ENCODE peak calls at places on chromosome 6, in eight cellular contexts. D, N, M, U, Z, G, A and F are unnamed samples.

GRCh38 chr6:44650495-44650894 is 263.0 kb downstream of the CDC5L start:
- DNase-seq in D (no peak), N (no peak), M (no peak), U (no peak), Z (no peak), G (no peak), A (no peak), F (no peak)

GRCh38 chr6:169117663-169118062 is 136.0 kb downstream of the THBS2 start:
- DNase-seq in D (no peak), N (no peak), M (no peak), U (no peak), Z (no peak), G (no peak), A (no peak), F (no peak)

GRCh38 chr6:7542065-7542877 is 800 bp downstream of the DSP start:
- DNase-seq in D (peak; percentile 3), N (no peak), M (no peak), U (no peak), Z (peak; percentile 69), G (peak; percentile 29), A (no peak), F (peak; percentile 7)

GRCh38 chr6:56593801-56594318 is 48.8 kb downstream of the DST start:
- DNase-seq in D (no peak), N (peak; percentile 89), M (peak; percentile 6), U (peak; percentile 12), Z (no peak), G (peak; percentile 80), A (no peak), F (no peak)

GRCh38 chr6:25635886-25636317 is 16.1 kb upstream of the SCGN start:
- DNase-seq in D (no peak), N (no peak), M (no peak), U (no peak), Z (no peak), G (no peak), A (no peak), F (no peak)

GRCh38 chr6:46925563-46926253 is 4.0 kb upstream of the ADGRF5 start:
- DNase-seq in D (peak; percentile 60), N (no peak), M (peak; percentile 92), U (peak; percentile 95), Z (no peak), G (no peak), A (peak; percentile 71), F (peak; percentile 75)

GRCh38 chr6:1100269-1100668 is 211.6 kb upstream of the FOXQ1 start:
- DNase-seq in D (no peak), N (no peak), M (no peak), U (no peak), Z (no peak), G (no peak), A (no peak), F (no peak)

GRCh38 chr6:157215702-157216101 is 107.6 kb downstream of the TMEM242 start:
- DNase-seq in D (no peak), N (no peak), M (no peak), U (no peak), Z (no peak), G (no peak), A (no peak), F (no peak)

GRCh38 chr6:46059608-46060007 is 43.9 kb upstream of the CLIC5 start:
- DNase-seq in D (no peak), N (no peak), M (peak; percentile 40), U (peak; percentile 44), Z (no peak), G (no peak), A (no peak), F (no peak)

GRCh38 chr6:169386431-169387057 is 132.9 kb upstream of the THBS2 start:
- DNase-seq in D (peak; percentile 26), N (no peak), M (peak; percentile 63), U (peak; percentile 31), Z (no peak), G (no peak), A (no peak), F (no peak)

GRCh38 chr6:137115653-137116052 is 57.8 kb downstream of the IL22RA2 start:
- DNase-seq in D (no peak), N (no peak), M (no peak), U (no peak), Z (no peak), G (no peak), A (no peak), F (peak; percentile 14)

GRCh38 chr6:16700202-16700997 is 60.9 kb downstream of the ATXN1 start:
- DNase-seq in D (peak; percentile 43), N (no peak), M (peak; percentile 36), U (peak; percentile 26), Z (peak; percentile 12), G (peak; percentile 26), A (no peak), F (peak; percentile 32)

GRCh38 chr6:111791415-111791814 is 81.8 kb downstream of the FYN start:
- DNase-seq in D (no peak), N (no peak), M (peak; percentile 54), U (peak; percentile 50), Z (no peak), G (no peak), A (no peak), F (no peak)

GRCh38 chr6:145415616-145416015 is 319.7 kb downstream of the EPM2A start:
- DNase-seq in D (no peak), N (no peak), M (no peak), U (no peak), Z (no peak), G (no peak), A (no peak), F (no peak)

GRCh38 chr6:170193326-170193821 is 97.5 kb downstream of the DLL1 start:
- DNase-seq in D (no peak), N (no peak), M (no peak), U (no peak), Z (no peak), G (no peak), A (no peak), F (no peak)

GRCh38 chr6:116145786-116146675 is 20.1 kb upstream of the COL10A1 start:
- DNase-seq in D (peak; percentile 32), N (no peak), M (peak; percentile 32), U (peak; percentile 36), Z (no peak), G (no peak), A (no peak), F (peak; percentile 81)

DNA sequence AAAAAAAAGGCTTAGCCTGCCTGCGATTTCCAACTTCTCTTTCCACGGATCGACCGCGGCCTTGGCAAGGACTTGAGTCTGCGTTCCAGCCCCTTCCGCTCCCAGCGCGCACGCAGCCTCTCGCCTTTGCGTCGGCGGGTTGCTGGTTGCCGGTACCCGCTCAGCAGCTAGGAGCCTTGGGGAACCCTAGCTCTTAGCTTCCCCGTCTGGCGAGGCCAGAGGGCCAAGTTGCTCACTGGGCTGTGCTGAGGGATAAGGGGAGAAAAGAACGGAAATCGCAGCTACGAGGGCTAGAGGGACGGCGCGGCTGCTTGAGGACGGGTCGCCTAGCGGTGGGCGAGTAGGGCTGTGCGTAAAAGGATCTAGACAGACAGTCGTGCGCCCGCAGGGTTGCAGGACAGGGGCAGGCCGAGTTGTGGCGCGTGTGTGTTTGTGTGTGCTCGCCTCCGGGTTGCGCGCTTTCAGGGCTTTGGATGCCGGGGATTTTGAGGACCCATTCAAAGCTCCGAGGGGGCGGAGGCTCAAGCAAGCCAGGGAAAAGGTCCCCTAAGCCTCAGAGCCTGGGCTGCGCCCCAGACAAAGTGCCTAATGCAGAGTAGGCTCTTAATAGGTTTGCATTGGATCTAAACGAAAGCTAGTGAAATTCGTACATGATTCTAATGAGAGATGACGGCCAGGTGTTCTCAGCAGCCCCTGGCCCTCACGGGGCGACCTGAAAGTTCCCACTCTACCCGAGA is 40.5 kb upstream of the OSTM1 start:
- DNase-seq in D (peak; percentile 69), N (no peak), M (peak; percentile 90), U (peak; percentile 81), Z (peak; percentile 74), G (peak; percentile 53), A (peak; percentile 58), F (peak; percentile 71)
- TF ChIP-seq CTCF in D (peak; percentile 12), N (no peak), M (no peak), U (no peak), Z (no peak), G (peak; percentile 2), A (peak; percentile 7), F (peak; percentile 8)

GRCh38 chr6:123316733-123317323 is 319.9 kb downstream of the TRDN start:
- DNase-seq in D (peak; percentile 36), N (peak; percentile 14), M (peak; percentile 15), U (peak; percentile 40), Z (no peak), G (peak; percentile 1), A (no peak), F (peak; percentile 14)
- TF ChIP-seq CTCF in D (peak; percentile 26), N (peak; percentile 31), M (peak; percentile 32), U (peak; percentile 35), Z (peak; percentile 28), G (peak; percentile 25), A (peak; percentile 45), F (no peak)

GRCh38 chr6:90691823-90692222 is 105.0 kb upstream of the MAP3K7 start:
- DNase-seq in D (no peak), N (no peak), M (no peak), U (no peak), Z (peak; percentile 22), G (no peak), A (peak; percentile 6), F (no peak)
- TF ChIP-seq CTCF in D (no peak), N (peak; percentile 24), M (no peak), U (no peak), Z (peak; percentile 28), G (peak; percentile 39), A (peak; percentile 49), F (no peak)

GRCh38 chr6:164897523-164898094 is 411.8 kb downstream of the C6orf118 start:
- DNase-seq in D (no peak), N (no peak), M (no peak), U (no peak), Z (peak; percentile 14), G (no peak), A (no peak), F (no peak)
- TF ChIP-seq CTCF in D (no peak), N (no peak), M (no peak), U (no peak), Z (peak; percentile 27), G (no peak), A (no peak), F (no peak)

GRCh38 chr6:68826501-68826900 is 191.4 kb downstream of the ADGRB3 start:
- DNase-seq in D (peak; percentile 5), N (no peak), M (peak; percentile 0), U (no peak), Z (no peak), G (no peak), A (no peak), F (no peak)
- TF ChIP-seq CTCF in D (no peak), N (no peak), M (no peak), U (no peak), Z (no peak), G (no peak), A (no peak), F (no peak)

DNA sequence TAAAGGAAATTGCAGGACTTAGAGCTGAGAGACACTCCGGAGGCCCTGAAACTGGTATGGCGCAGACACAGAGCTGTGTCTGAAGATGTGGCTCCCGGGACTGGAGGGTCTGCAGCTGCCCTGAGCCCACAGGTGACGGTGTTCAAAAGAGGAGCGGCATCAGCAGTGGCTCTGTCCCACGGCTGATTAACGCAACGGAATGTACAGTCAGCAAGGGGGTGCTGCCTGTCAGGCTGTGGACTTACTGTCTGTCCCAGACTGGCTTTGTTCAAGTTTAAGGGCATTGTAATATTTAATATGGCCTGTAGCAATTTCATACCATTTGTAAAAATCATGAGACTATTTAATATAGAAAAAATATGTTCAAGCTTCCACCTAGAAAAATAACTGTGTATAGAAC is 228.0 kb upstream of the TAB2 start:
- DNase-seq in D (no peak), N (no peak), M (no peak), U (no peak), Z (no peak), G (no peak), A (no peak), F (no peak)
- TF ChIP-seq CTCF in D (peak; percentile 25), N (no peak), M (no peak), U (no peak), Z (no peak), G (no peak), A (no peak), F (no peak)

GRCh38 chr6:63571382-63571882 is 848 bp upstream of the LOC128125822 start:
- DNase-seq in D (no peak), N (no peak), M (no peak), U (peak; percentile 80), Z (no peak), G (no peak), A (no peak), F (no peak)
- TF ChIP-seq CTCF in D (no peak), N (no peak), M (no peak), U (no peak), Z (no peak), G (no peak), A (no peak), F (no peak)